ENCODE peak calls at places on chromosomes 3 and 15, in six cellular contexts. P is EL, C is endodermal cell, M is M059J, S is endothelial cell, A is GM06990. J is an unnamed sample.

GRCh38 chr15:92719024-92719423 is 63.4 kb upstream of the FAM174B start:
- DNase-seq in P (no peak), C (no peak), M (no peak), S (no peak), A (no peak), J (no peak)

GRCh38 chr3:9928158-9928557 is 5.5 kb upstream of the CRELD1 start:
- DNase-seq in P (no peak), C (no peak), M (no peak), S (no peak), A (no peak), J (no peak)

GRCh38 chr3:185341616-185342457 is 21.1 kb upstream of the MAP3K13 start:
- DNase-seq in P (no peak), C (no peak), M (no peak), S (no peak), A (no peak), J (no peak)

GRCh38 chr15:67067161-67067853 is 1.9 kb downstream of the SMAD3 start:
- DNase-seq in P (peak; percentile 55), C (peak; percentile 71), M (peak; percentile 54), S (peak; percentile 11), A (no peak), J (no peak)

GRCh38 chr15:92882697-92883642 is 17.2 kb upstream of the CHD2 start:
- DNase-seq in P (no peak), C (no peak), M (no peak), S (peak; percentile 28), A (peak; percentile 52), J (no peak)

GRCh38 chr15:98699591-98700424 is 51.5 kb downstream of the IGF1R start:
- DNase-seq in P (no peak), C (no peak), M (no peak), S (no peak), A (no peak), J (no peak)

GRCh38 chr3:78091478-78092119 is 1051.7 kb downstream of the ROBO2 start:
- DNase-seq in P (no peak), C (no peak), M (no peak), S (no peak), A (no peak), J (no peak)

GRCh38 chr3:43995078-43995928 is 246.4 kb upstream of the TOPAZ1 start:
- DNase-seq in P (peak; percentile 67), C (peak; percentile 76), M (peak; percentile 43), S (peak; percentile 17), A (peak; percentile 56), J (peak; percentile 52)

GRCh38 chr3:104586344-104586743 is 780.4 kb upstream of the ALCAM start:
- DNase-seq in P (no peak), C (no peak), M (no peak), S (no peak), A (no peak), J (no peak)

J was measured in EH.